ENCODE peak calls at places on chromosomes 3 and 15, in five cellular contexts. M is WTC11, Z is mesenchymal stem cell, O is small intestine, U is SW480. R is an unnamed sample.

GRCh38 chr15:95175914-95176658 is 944.7 kb downstream of the MCTP2 start:
- DNase-seq in M (no peak), Z (peak), O (no peak), U (no peak), R (peak)

GRCh38 chr3:52041118-52041847 is 15.1 kb downstream of the DUSP7 start:
- DNase-seq in M (peak), Z (no peak), O (no peak), U (no peak), R (peak)

GRCh38 chr15:65641723-65642475 is 20.2 kb downstream of the SLC24A1 start:
- DNase-seq in M (no peak), Z (no peak), O (no peak), U (no peak), R (peak)

GRCh38 chr3:195566797-195567196 is 16.9 kb downstream of the APOD start:
- DNase-seq in M (no peak), Z (no peak), O (no peak), U (no peak), R (no peak)

GRCh38 chr3:150989208-150989607 is 16.7 kb upstream of the CLRN1 start:
- DNase-seq in M (no peak), Z (no peak), O (no peak), U (no peak), R (no peak)

GRCh38 chr15:74809951-74810350 is 2.7 kb upstream of the LMAN1L start:
- DNase-seq in M (no peak), Z (no peak), O (no peak), U (no peak), R (no peak)

GRCh38 chr3:186209810-186210752 is 101.2 kb upstream of the ETV5 start:
- DNase-seq in M (peak), Z (peak), O (peak), U (peak), R (no peak)

GRCh38 chr15:77921664-77922063 is 155.8 kb downstream of the TBC1D2B start:
- DNase-seq in M (no peak), Z (no peak), O (no peak), U (no peak), R (no peak)

GRCh38 chr3:63097396-63097795 is 180.7 kb upstream of the SYNPR start:
- DNase-seq in M (no peak), Z (no peak), O (no peak), U (no peak), R (no peak)

GRCh38 chr3:130748520-130748919 is 1.9 kb upstream of the PIK3R4 start:
- DNase-seq in M (no peak), Z (peak), O (peak), U (peak), R (peak)

GRCh38 chr3:128372707-128373533 is 93.8 kb downstream of the DNAJB8 start:
- DNase-seq in M (no peak), Z (no peak), O (no peak), U (no peak), R (no peak)

GRCh38 chr3:139346771-139347170 is 3.0 kb downstream of the MRPS22 start:
- DNase-seq in M (no peak), Z (no peak), O (no peak), U (no peak), R (no peak)

GRCh38 chr3:192869131-192870027 is 48.3 kb downstream of the MB21D2 start:
- DNase-seq in M (no peak), Z (peak), O (no peak), U (no peak), R (peak)